ENCODE peak calls at places on chromosomes 13 and 19, in eight cellular contexts. One of them, this sample, is unnamed.

GRCh38 chr19:50167314-50167721 is 4.2 kb upstream of the IZUMO2 start:
- DNase-seq in hypothalamus: no peak
- DNase-seq in NCI-H345: peak; percentile 2
- DNase-seq in A549: no peak
- DNase-seq in anterior cingulate cortex: no peak
- DNase-seq in fibroblast of pulmonary artery: no peak
- DNase-seq in cardiac fibroblast: no peak
- DNase-seq in GF-D8: no peak
- DNase-seq in this sample: no peak

GRCh38 chr19:52735734-52736133 is 890 bp upstream of the ZNF611 start:
- DNase-seq in hypothalamus: no peak
- DNase-seq in NCI-H345: peak; percentile 20
- DNase-seq in A549: no peak
- DNase-seq in anterior cingulate cortex: no peak
- DNase-seq in fibroblast of pulmonary artery: peak; percentile 20
- DNase-seq in cardiac fibroblast: no peak
- DNase-seq in GF-D8: no peak
- DNase-seq in this sample: peak; percentile 88

GRCh38 chr19:35389192-35389861 is 18.5 kb downstream of the GPR42 start:
- DNase-seq in hypothalamus: no peak
- DNase-seq in NCI-H345: no peak
- DNase-seq in A549: no peak
- DNase-seq in anterior cingulate cortex: no peak
- DNase-seq in fibroblast of pulmonary artery: no peak
- DNase-seq in cardiac fibroblast: no peak
- DNase-seq in GF-D8: no peak
- DNase-seq in this sample: no peak

GRCh38 chr19:48403606-48404005 is 10.1 kb downstream of the GRIN2D start:
- DNase-seq in hypothalamus: no peak
- DNase-seq in NCI-H345: peak; percentile 14
- DNase-seq in A549: peak; percentile 78
- DNase-seq in anterior cingulate cortex: peak; percentile 60
- DNase-seq in fibroblast of pulmonary artery: peak; percentile 72
- DNase-seq in cardiac fibroblast: peak; percentile 75
- DNase-seq in GF-D8: peak; percentile 41
- DNase-seq in this sample: no peak

GRCh38 chr19:49272204-49272603 is 52.8 kb downstream of the SLC6A16 start:
- DNase-seq in hypothalamus: no peak
- DNase-seq in NCI-H345: no peak
- DNase-seq in A549: peak; percentile 44
- DNase-seq in anterior cingulate cortex: no peak
- DNase-seq in fibroblast of pulmonary artery: peak; percentile 32
- DNase-seq in cardiac fibroblast: peak; percentile 25
- DNase-seq in GF-D8: no peak
- DNase-seq in this sample: no peak

GRCh38 chr19:21398851-21399250 is 1.9 kb downstream of the ZNF493 start:
- DNase-seq in hypothalamus: no peak
- DNase-seq in NCI-H345: no peak
- DNase-seq in A549: no peak
- DNase-seq in anterior cingulate cortex: no peak
- DNase-seq in fibroblast of pulmonary artery: no peak
- DNase-seq in cardiac fibroblast: no peak
- DNase-seq in GF-D8: no peak
- DNase-seq in this sample: no peak

GRCh38 chr13:57813641-57814040 is 182.1 kb downstream of the PCDH17 start:
- DNase-seq in hypothalamus: no peak
- DNase-seq in NCI-H345: no peak
- DNase-seq in A549: no peak
- DNase-seq in anterior cingulate cortex: no peak
- DNase-seq in fibroblast of pulmonary artery: no peak
- DNase-seq in cardiac fibroblast: no peak
- DNase-seq in GF-D8: no peak
- DNase-seq in this sample: no peak

GRCh38 chr19:4061683-4062575 is 4.8 kb downstream of the ZBTB7A start:
- DNase-seq in hypothalamus: no peak
- DNase-seq in NCI-H345: no peak
- DNase-seq in A549: no peak
- DNase-seq in anterior cingulate cortex: no peak
- DNase-seq in fibroblast of pulmonary artery: no peak
- DNase-seq in cardiac fibroblast: no peak
- DNase-seq in GF-D8: no peak
- DNase-seq in this sample: no peak

GRCh38 chr13:114328034-114328433 is 13.7 kb downstream of the CHAMP1 start:
- DNase-seq in hypothalamus: no peak
- DNase-seq in NCI-H345: no peak
- DNase-seq in A549: no peak
- DNase-seq in anterior cingulate cortex: no peak
- DNase-seq in fibroblast of pulmonary artery: no peak
- DNase-seq in cardiac fibroblast: no peak
- DNase-seq in GF-D8: no peak
- DNase-seq in this sample: no peak

GRCh38 chr19:32719611-32720059 is at the start of gene TDRD12:
- DNase-seq in hypothalamus: no peak
- DNase-seq in NCI-H345: no peak
- DNase-seq in A549: peak; percentile 47
- DNase-seq in anterior cingulate cortex: no peak
- DNase-seq in fibroblast of pulmonary artery: no peak
- DNase-seq in cardiac fibroblast: no peak
- DNase-seq in GF-D8: no peak
- DNase-seq in this sample: no peak

GRCh38 chr19:42113641-42114348 is 18.5 kb downstream of the POU2F2 start:
- DNase-seq in hypothalamus: no peak
- DNase-seq in NCI-H345: peak; percentile 67
- DNase-seq in A549: peak; percentile 88
- DNase-seq in anterior cingulate cortex: no peak
- DNase-seq in fibroblast of pulmonary artery: peak; percentile 96
- DNase-seq in cardiac fibroblast: peak; percentile 92
- DNase-seq in GF-D8: no peak
- DNase-seq in this sample: no peak

GRCh38 chr19:5455367-5456129 is at the start of gene ZNRF4:
- DNase-seq in hypothalamus: no peak
- DNase-seq in NCI-H345: no peak
- DNase-seq in A549: no peak
- DNase-seq in anterior cingulate cortex: no peak
- DNase-seq in fibroblast of pulmonary artery: no peak
- DNase-seq in cardiac fibroblast: no peak
- DNase-seq in GF-D8: no peak
- DNase-seq in this sample: no peak

GRCh38 chr19:45668342-45668871 is 386 bp downstream of the GIPR start:
- DNase-seq in hypothalamus: no peak
- DNase-seq in NCI-H345: no peak
- DNase-seq in A549: no peak
- DNase-seq in anterior cingulate cortex: no peak
- DNase-seq in fibroblast of pulmonary artery: no peak
- DNase-seq in cardiac fibroblast: no peak
- DNase-seq in GF-D8: no peak
- DNase-seq in this sample: no peak

GRCh38 chr19:55383789-55384575 is at the start of gene TMEM238:
- DNase-seq in hypothalamus: no peak
- DNase-seq in NCI-H345: peak; percentile 51
- DNase-seq in A549: peak; percentile 82
- DNase-seq in anterior cingulate cortex: peak; percentile 36
- DNase-seq in fibroblast of pulmonary artery: peak; percentile 73
- DNase-seq in cardiac fibroblast: peak; percentile 70
- DNase-seq in GF-D8: peak; percentile 23
- DNase-seq in this sample: peak; percentile 39

This sample was measured in heart right ventricle.